ENCODE peak calls at places on chromosomes 4 and X, in four cellular contexts. K is choroid plexus epithelial cell; Q is activated CD4-positive, alpha-beta T cell treated with anti-CD3 and anti-CD28 coated beads, Interleukin-2, amount 50 U/mL, for 4 hours; A is cardiac septum. T is an unnamed sample.

GRCh38 chrX:149713279-149714050 is 1.6 kb downstream of the MAGEA11 start:
- DNase-seq in A (no peak), Q (no peak), K (no peak), T (no peak)

GRCh38 chrX:2320580-2321327 is 180.0 kb downstream of the DHRSX start:
- DNase-seq in Q (no peak), A (peak), K (peak), T (no peak)

GRCh38 chrX:108091878-108092291 is 307 bp downstream of the ATG4A start:
- DNase-seq in A (no peak), K (no peak), Q (no peak), T (peak)

GRCh38 chrX:24494544-24495113 is 29.5 kb downstream of the PDK3 start:
- DNase-seq in K (peak), Q (no peak), A (no peak), T (peak)

GRCh38 chr4:41930139-41930831 is 4.9 kb upstream of the TMEM33 start:
- DNase-seq in K (no peak), A (no peak), Q (no peak), T (peak)

GRCh38 chr4:30536231-30536630 is 183.9 kb upstream of the PCDH7 start:
- DNase-seq in K (peak), A (no peak), Q (no peak), T (no peak)

GRCh38 chr4:23382880-23383279 is 507.0 kb downstream of the PPARGC1A start:
- DNase-seq in A (no peak), K (peak), Q (no peak), T (no peak)

GRCh38 chr4:121200795-121201472 is 36.8 kb upstream of the TNIP3 start:
- DNase-seq in A (no peak), Q (no peak), K (no peak), T (peak)

GRCh38 chr4:105191621-105192210 is 45.0 kb downstream of the TET2 start:
- DNase-seq in K (peak), Q (no peak), A (no peak), T (peak)

GRCh38 chrX:31500920-31501319 is 429.1 kb upstream of the FTHL17 start:
- DNase-seq in A (no peak), Q (no peak), K (peak), T (peak)

GRCh38 chr4:37546586-37546985 is 139.6 kb downstream of the RELL1 start:
- DNase-seq in K (no peak), Q (no peak), A (no peak), T (no peak)

GRCh38 chr4:793941-794621 is 31.8 kb downstream of the CPLX1 start:
- DNase-seq in A (no peak), K (peak), Q (no peak), T (peak)

GRCh38 chr4:1851575-1852415 is 4.2 kb downstream of the LETM1 start:
- DNase-seq in K (no peak), Q (no peak), A (no peak), T (no peak)

GRCh38 chr4:39873823-39874222 is 103.9 kb downstream of the PDS5A start:
- DNase-seq in K (peak), Q (no peak), A (no peak), T (peak)

GRCh38 chr4:127731406-127731805 is 1.2 kb downstream of the SLC25A31 start:
- DNase-seq in Q (no peak), K (no peak), A (no peak), T (no peak)

GRCh38 chr4:70559216-70559830 is 32.7 kb upstream of the AMBN start:
- DNase-seq in A (no peak), Q (peak), K (peak), T (peak)

GRCh38 chrX:68732906-68733493 is 85.5 kb downstream of the STARD8 start:
- DNase-seq in Q (peak), K (peak), A (peak), T (peak)

GRCh38 chrX:44245730-44246129 is 97.7 kb downstream of the EFHC2 start:
- DNase-seq in K (no peak), A (no peak), Q (no peak), T (no peak)

GRCh38 chr4:33577798-33578197 is 2666.5 kb downstream of the ARAP2 start:
- DNase-seq in A (no peak), Q (no peak), K (no peak), T (no peak)

GRCh38 chr4:168440442-168441264 is 39.6 kb downstream of the DDX60L start:
- DNase-seq in K (peak), Q (no peak), A (no peak), T (peak)

GRCh38 chr4:54568184-54568583 is 89.6 kb upstream of the KIT start:
- DNase-seq in K (peak), A (no peak), Q (no peak), T (no peak)

GRCh38 chr4:141417387-141417786 is 196.7 kb downstream of the ZNF330 start:
- DNase-seq in K (no peak), Q (no peak), A (no peak), T (no peak)

GRCh38 chr4:30821275-30821674 is 101.1 kb downstream of the PCDH7 start:
- DNase-seq in Q (no peak), K (no peak), A (no peak), T (no peak)

GRCh38 chr4:121397941-121398601 is 17.3 kb upstream of the QRFPR start:
- DNase-seq in K (no peak), Q (no peak), A (no peak), T (no peak)